ENCODE peak calls at places on chromosomes 5 and 9, in seven cellular contexts. One of them, this sample, is unnamed.

GRCh38 chr5:147822686-147823491 is 8.6 kb downstream of the SPINK1 start:
- DNase-seq in kidney: no peak
- DNase-seq in adrenal gland: peak; percentile 66
- DNase-seq in tibial nerve: no peak
- DNase-seq in right lobe of liver: peak; percentile 51
- DNase-seq in psoas muscle: no peak
- DNase-seq in OCI-LY7: peak; percentile 77
- DNase-seq in this sample: peak; percentile 26

GRCh38 chr5:112776301-112776856 is 38.7 kb downstream of the APC start:
- DNase-seq in kidney: no peak
- DNase-seq in OCI-LY7: no peak
- DNase-seq in psoas muscle: no peak
- DNase-seq in tibial nerve: no peak
- DNase-seq in adrenal gland: no peak
- DNase-seq in right lobe of liver: no peak
- DNase-seq in this sample: no peak

GRCh38 chr5:115579747-115580173 is 22.5 kb downstream of the TICAM2 start:
- DNase-seq in OCI-LY7: no peak
- DNase-seq in right lobe of liver: no peak
- DNase-seq in tibial nerve: no peak
- DNase-seq in kidney: no peak
- DNase-seq in adrenal gland: no peak
- DNase-seq in psoas muscle: no peak
- DNase-seq in this sample: no peak

GRCh38 chr5:39440964-39441363 is 16.2 kb upstream of the DAB2 start:
- DNase-seq in kidney: no peak
- DNase-seq in right lobe of liver: no peak
- DNase-seq in tibial nerve: no peak
- DNase-seq in OCI-LY7: no peak
- DNase-seq in psoas muscle: no peak
- DNase-seq in adrenal gland: no peak
- DNase-seq in this sample: no peak

GRCh38 chr5:81853005-81853357 is 102.1 kb upstream of the SSBP2 start:
- DNase-seq in adrenal gland: no peak
- DNase-seq in kidney: no peak
- DNase-seq in OCI-LY7: peak; percentile 48
- DNase-seq in psoas muscle: no peak
- DNase-seq in tibial nerve: no peak
- DNase-seq in right lobe of liver: no peak
- DNase-seq in this sample: no peak

GRCh38 chr5:149358294-149358651 is 427 bp downstream of the PCYOX1L start:
- DNase-seq in OCI-LY7: peak; percentile 66
- DNase-seq in tibial nerve: peak; percentile 38
- DNase-seq in right lobe of liver: peak; percentile 61
- DNase-seq in psoas muscle: peak; percentile 74
- DNase-seq in kidney: peak; percentile 80
- DNase-seq in adrenal gland: peak; percentile 56
- DNase-seq in this sample: peak; percentile 77

GRCh38 chr9:32502996-32503395 is 23.0 kb downstream of the RIGI start:
- DNase-seq in OCI-LY7: no peak
- DNase-seq in tibial nerve: no peak
- DNase-seq in kidney: no peak
- DNase-seq in psoas muscle: no peak
- DNase-seq in right lobe of liver: no peak
- DNase-seq in adrenal gland: no peak
- DNase-seq in this sample: no peak

GRCh38 chr9:128025756-128026155 is 41.4 kb downstream of the NAIF1 start:
- DNase-seq in OCI-LY7: no peak
- DNase-seq in kidney: no peak
- DNase-seq in tibial nerve: no peak
- DNase-seq in adrenal gland: no peak
- DNase-seq in psoas muscle: no peak
- DNase-seq in right lobe of liver: no peak
- DNase-seq in this sample: no peak

GRCh38 chr5:137738947-137739346 is 3.1 kb upstream of the KLHL3 start:
- DNase-seq in adrenal gland: no peak
- DNase-seq in tibial nerve: no peak
- DNase-seq in OCI-LY7: no peak
- DNase-seq in psoas muscle: no peak
- DNase-seq in right lobe of liver: no peak
- DNase-seq in kidney: no peak
- DNase-seq in this sample: no peak

GRCh38 chr5:2758632-2759031 is 7.2 kb upstream of the IRX2 start:
- DNase-seq in adrenal gland: no peak
- DNase-seq in right lobe of liver: no peak
- DNase-seq in psoas muscle: no peak
- DNase-seq in OCI-LY7: no peak
- DNase-seq in tibial nerve: no peak
- DNase-seq in kidney: peak; percentile 31
- DNase-seq in this sample: peak; percentile 17

GRCh38 chr5:54663876-54664275 is 146.3 kb downstream of the SNX18 start:
- DNase-seq in kidney: no peak
- DNase-seq in psoas muscle: peak; percentile 61
- DNase-seq in OCI-LY7: no peak
- DNase-seq in tibial nerve: peak; percentile 37
- DNase-seq in adrenal gland: peak; percentile 76
- DNase-seq in right lobe of liver: peak; percentile 75
- DNase-seq in this sample: peak; percentile 86

GRCh38 chr9:97501972-97502221 is 431 bp downstream of the TMOD1 start:
- DNase-seq in tibial nerve: no peak
- DNase-seq in kidney: peak; percentile 78
- DNase-seq in psoas muscle: no peak
- DNase-seq in adrenal gland: no peak
- DNase-seq in OCI-LY7: no peak
- DNase-seq in right lobe of liver: no peak
- DNase-seq in this sample: no peak

GRCh38 chr9:91160181-91160580 is 201.5 kb downstream of the AUH start:
- DNase-seq in adrenal gland: no peak
- DNase-seq in right lobe of liver: no peak
- DNase-seq in psoas muscle: no peak
- DNase-seq in OCI-LY7: no peak
- DNase-seq in kidney: no peak
- DNase-seq in tibial nerve: no peak
- DNase-seq in this sample: no peak

GRCh38 chr5:143064661-143065060 is 294.5 kb downstream of the ARHGAP26 start:
- DNase-seq in psoas muscle: no peak
- DNase-seq in OCI-LY7: no peak
- DNase-seq in kidney: no peak
- DNase-seq in adrenal gland: no peak
- DNase-seq in tibial nerve: no peak
- DNase-seq in right lobe of liver: no peak
- DNase-seq in this sample: no peak
- H3K27ac ChIP-seq in psoas muscle: peak overlapping the region; percentile 81
- H3K27ac ChIP-seq in OCI-LY7: no peak overlapping the region
- H3K27ac ChIP-seq in kidney: peak overlapping the region; percentile 35
- H3K27ac ChIP-seq in adrenal gland: no peak overlapping the region
- H3K27ac ChIP-seq in tibial nerve: peak overlapping the region; percentile 15
- H3K27ac ChIP-seq in right lobe of liver: no peak overlapping the region
- H3K27ac ChIP-seq in this sample: peak overlapping the region; percentile 26

DNA sequence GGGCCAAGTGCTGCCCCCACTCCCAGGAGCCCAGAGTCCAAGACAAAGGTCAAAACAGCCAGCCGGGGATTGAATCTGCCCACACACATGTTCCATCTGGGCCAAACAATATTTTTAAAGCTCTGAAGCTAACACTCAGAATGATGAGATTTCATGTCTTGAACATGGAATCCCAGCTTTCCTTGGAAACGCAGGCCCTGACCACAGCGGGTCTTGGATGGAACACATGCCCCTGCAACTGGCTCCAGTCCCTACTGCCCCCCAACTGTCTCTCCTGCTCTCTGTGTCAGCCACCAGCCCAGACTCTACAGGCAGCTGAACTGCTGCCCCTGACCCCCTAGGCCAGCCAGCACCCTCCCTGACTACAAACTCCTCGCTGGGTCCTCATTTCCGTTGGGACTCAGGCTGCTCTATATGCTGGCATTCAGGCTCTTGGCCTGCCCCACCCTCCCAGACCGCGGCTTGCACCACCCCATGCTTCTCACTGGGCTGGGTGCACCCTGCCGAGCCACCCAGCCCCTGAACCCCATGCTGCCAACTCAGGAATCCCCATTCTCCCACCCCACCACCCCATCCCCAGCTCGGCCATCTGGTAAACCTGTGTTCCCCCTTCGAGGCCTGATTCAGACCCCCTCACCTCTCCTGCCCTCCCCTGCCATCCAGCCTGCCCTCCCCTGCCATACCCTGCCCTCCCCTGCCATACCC is 71.7 kb downstream of the ADAMTS2 start:
- DNase-seq in tibial nerve: no peak
- DNase-seq in kidney: peak; percentile 41
- DNase-seq in right lobe of liver: no peak
- DNase-seq in adrenal gland: no peak
- DNase-seq in psoas muscle: no peak
- DNase-seq in OCI-LY7: no peak
- DNase-seq in this sample: no peak
- H3K4me1 ChIP-seq in tibial nerve: peaks cover 62% of the 10 kb centered on the region
- H3K4me1 ChIP-seq in kidney: no peaks in the 10 kb centered on the region
- H3K4me1 ChIP-seq in right lobe of liver: no peaks in the 10 kb centered on the region
- H3K4me1 ChIP-seq in adrenal gland: peaks cover 10% of the 10 kb centered on the region
- H3K4me1 ChIP-seq in psoas muscle: peaks cover 5% of the 10 kb centered on the region
- H3K4me1 ChIP-seq in OCI-LY7: no peaks in the 10 kb centered on the region
- H3K4me1 ChIP-seq in this sample: peaks cover 9% of the 10 kb centered on the region

GRCh38 chr5:132264546-132265335 is 7.2 kb downstream of the PDLIM4 start:
- DNase-seq in tibial nerve: no peak
- DNase-seq in adrenal gland: no peak
- DNase-seq in kidney: peak; percentile 63
- DNase-seq in right lobe of liver: peak; percentile 25
- DNase-seq in psoas muscle: no peak
- DNase-seq in OCI-LY7: no peak
- DNase-seq in this sample: no peak
- H3K27ac ChIP-seq in tibial nerve: peak overlapping the region; percentile 88
- H3K27ac ChIP-seq in adrenal gland: no peak overlapping the region
- H3K27ac ChIP-seq in kidney: peak overlapping the region; percentile 66
- H3K27ac ChIP-seq in right lobe of liver: no peak overlapping the region
- H3K27ac ChIP-seq in psoas muscle: peak overlapping the region; percentile 65
- H3K27ac ChIP-seq in OCI-LY7: no peak overlapping the region
- H3K27ac ChIP-seq in this sample: peak overlapping the region; percentile 95

DNA sequence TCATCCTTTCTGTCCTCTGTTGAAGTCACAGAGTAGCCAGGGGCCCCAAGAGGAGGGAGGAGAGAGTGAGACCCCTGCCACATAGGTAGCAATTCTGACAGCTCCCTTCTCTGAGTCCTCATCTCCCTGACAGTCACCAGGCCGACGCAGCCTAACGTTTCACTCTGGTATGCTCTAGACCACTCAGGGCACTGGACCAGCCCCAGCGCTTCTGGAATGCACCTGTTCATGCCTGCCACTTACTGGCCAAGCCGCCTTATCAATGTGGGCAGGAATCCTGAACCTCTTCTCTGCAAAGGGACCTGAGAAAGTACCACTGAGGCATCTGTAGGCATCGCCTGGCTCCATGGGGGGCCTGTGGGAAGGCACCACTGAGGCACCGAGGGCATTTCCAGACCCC is 50.2 kb downstream of the SECISBP2 start:
- DNase-seq in psoas muscle: no peak
- DNase-seq in right lobe of liver: no peak
- DNase-seq in kidney: peak; percentile 59
- DNase-seq in OCI-LY7: no peak
- DNase-seq in tibial nerve: no peak
- DNase-seq in adrenal gland: no peak
- DNase-seq in this sample: no peak
- H3K4me1 ChIP-seq in psoas muscle: no peaks in the 10 kb centered on the region
- H3K4me1 ChIP-seq in right lobe of liver: no peaks in the 10 kb centered on the region
- H3K4me1 ChIP-seq in kidney: no peaks in the 10 kb centered on the region
- H3K4me1 ChIP-seq in OCI-LY7: no peaks in the 10 kb centered on the region
- H3K4me1 ChIP-seq in tibial nerve: no peaks in the 10 kb centered on the region
- H3K4me1 ChIP-seq in adrenal gland: no peaks in the 10 kb centered on the region
- H3K4me1 ChIP-seq in this sample: no peaks in the 10 kb centered on the region

GRCh38 chr9:130172858-130173461 is 756 bp downstream of the NCS1 start:
- DNase-seq in tibial nerve: no peak
- DNase-seq in OCI-LY7: no peak
- DNase-seq in right lobe of liver: no peak
- DNase-seq in adrenal gland: peak; percentile 71
- DNase-seq in psoas muscle: no peak
- DNase-seq in kidney: peak; percentile 78
- DNase-seq in this sample: peak; percentile 83
- H3K27ac ChIP-seq in tibial nerve: no peak overlapping the region
- H3K27ac ChIP-seq in OCI-LY7: no peak overlapping the region
- H3K27ac ChIP-seq in right lobe of liver: no peak overlapping the region
- H3K27ac ChIP-seq in adrenal gland: no peak overlapping the region
- H3K27ac ChIP-seq in psoas muscle: no peak overlapping the region
- H3K27ac ChIP-seq in kidney: peak overlapping the region; percentile 23
- H3K27ac ChIP-seq in this sample: peak overlapping the region; percentile 95

GRCh38 chr5:141524604-141525597 is 36.0 kb downstream of the PCDHGC5 start:
- DNase-seq in tibial nerve: peak; percentile 72
- DNase-seq in adrenal gland: peak; percentile 95
- DNase-seq in right lobe of liver: peak; percentile 93
- DNase-seq in OCI-LY7: peak; percentile 77
- DNase-seq in psoas muscle: peak; percentile 91
- DNase-seq in kidney: peak; percentile 91
- DNase-seq in this sample: peak; percentile 93
- H3K4me1 ChIP-seq in tibial nerve: peaks cover 49% of the 10 kb centered on the region
- H3K4me1 ChIP-seq in adrenal gland: peaks cover 61% of the 10 kb centered on the region
- H3K4me1 ChIP-seq in right lobe of liver: peaks cover 6% of the 10 kb centered on the region
- H3K4me1 ChIP-seq in OCI-LY7: peaks cover 84% of the 10 kb centered on the region
- H3K4me1 ChIP-seq in psoas muscle: peaks cover 65% of the 10 kb centered on the region
- H3K4me1 ChIP-seq in kidney: peaks cover 10% of the 10 kb centered on the region
- H3K4me1 ChIP-seq in this sample: peaks cover 3% of the 10 kb centered on the region

DNA sequence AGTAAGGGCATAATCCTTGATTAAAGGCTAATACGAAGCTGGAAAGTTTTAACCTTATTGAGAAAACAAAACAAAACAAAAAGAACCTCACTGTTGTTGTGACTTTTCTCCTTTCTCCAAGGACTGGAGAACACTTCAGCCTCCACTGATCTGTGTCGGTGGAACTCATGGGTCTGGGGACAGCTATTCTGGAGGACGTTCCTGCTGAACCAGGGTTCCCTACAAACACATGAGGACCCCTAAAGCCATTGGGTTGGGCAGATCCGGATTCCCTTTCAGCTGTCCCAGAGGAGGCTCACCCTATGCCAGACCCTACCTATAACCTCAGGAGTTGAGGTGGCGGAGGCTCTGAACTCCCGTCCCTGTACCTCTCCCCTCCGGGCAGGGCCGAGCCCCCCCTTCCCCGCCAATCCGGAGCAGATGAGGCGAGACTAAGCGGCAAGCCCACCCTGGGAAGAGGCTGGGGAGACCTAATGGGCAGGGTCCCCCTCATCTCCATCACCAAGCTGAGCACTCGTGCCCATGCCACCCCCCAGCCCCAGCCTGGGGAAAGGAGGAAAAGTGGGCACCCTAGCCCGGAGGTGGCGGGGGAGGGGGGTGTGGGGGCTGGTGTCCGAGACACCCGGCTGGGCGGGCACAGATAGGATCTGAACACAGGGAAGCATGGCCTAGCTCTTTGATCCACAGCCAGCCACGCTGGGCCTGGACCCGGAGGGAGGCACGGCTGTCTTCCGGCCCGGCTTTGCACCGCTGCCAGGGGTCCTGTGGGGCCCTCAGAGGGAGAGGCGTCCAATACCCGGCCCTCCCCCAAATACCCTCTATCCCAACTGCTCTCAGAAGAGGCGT is 1.5 kb upstream of the TCF7 start:
- DNase-seq in tibial nerve: no peak
- DNase-seq in kidney: no peak
- DNase-seq in psoas muscle: no peak
- DNase-seq in OCI-LY7: no peak
- DNase-seq in adrenal gland: no peak
- DNase-seq in right lobe of liver: no peak
- DNase-seq in this sample: no peak
- H3K27ac ChIP-seq in tibial nerve: no peak overlapping the region
- H3K27ac ChIP-seq in kidney: no peak overlapping the region
- H3K27ac ChIP-seq in psoas muscle: no peak overlapping the region
- H3K27ac ChIP-seq in OCI-LY7: no peak overlapping the region
- H3K27ac ChIP-seq in adrenal gland: no peak overlapping the region
- H3K27ac ChIP-seq in right lobe of liver: no peak overlapping the region
- H3K27ac ChIP-seq in this sample: no peak overlapping the region

GRCh38 chr9:108474356-108474755 is 381.4 kb downstream of the ACTL7B start:
- DNase-seq in kidney: no peak
- DNase-seq in adrenal gland: no peak
- DNase-seq in tibial nerve: no peak
- DNase-seq in psoas muscle: no peak
- DNase-seq in OCI-LY7: no peak
- DNase-seq in right lobe of liver: no peak
- DNase-seq in this sample: no peak
- H3K4me1 ChIP-seq in kidney: no peaks in the 10 kb centered on the region
- H3K4me1 ChIP-seq in adrenal gland: peaks cover 6% of the 10 kb centered on the region
- H3K4me1 ChIP-seq in tibial nerve: peaks cover 11% of the 10 kb centered on the region
- H3K4me1 ChIP-seq in psoas muscle: peaks cover 48% of the 10 kb centered on the region
- H3K4me1 ChIP-seq in OCI-LY7: no peaks in the 10 kb centered on the region
- H3K4me1 ChIP-seq in right lobe of liver: no peaks in the 10 kb centered on the region
- H3K4me1 ChIP-seq in this sample: peaks cover 57% of the 10 kb centered on the region

This sample was measured in tibial artery.